ENCODE peak calls at places on chromosome 2, in four cellular contexts. E, D, P and V are unnamed samples.

GRCh38 chr2:58845011-58845410 is 603.9 kb upstream of the FANCL start:
- DNase-seq in P (no peak), D (no peak), E (no peak), V (no peak)

GRCh38 chr2:45651415-45652089 is at the start of gene PRKCE:
- DNase-seq in D (peak), P (no peak), E (peak), V (peak)

GRCh38 chr2:70043252-70043875 is 43.9 kb upstream of the PCBP1 start:
- DNase-seq in P (no peak), E (no peak), D (no peak), V (peak)

GRCh38 chr2:130957920-130958319 is 121.2 kb downstream of the ARHGEF4 start:
- DNase-seq in P (no peak), E (no peak), D (no peak), V (no peak)

GRCh38 chr2:234996467-234997270 is 44.9 kb downstream of the SH3BP4 start:
- DNase-seq in P (no peak), E (peak), D (no peak), V (no peak)

GRCh38 chr2:98504386-98505109 is 59.9 kb downstream of the INPP4A start:
- DNase-seq in E (no peak), P (no peak), D (no peak), V (no peak)

GRCh38 chr2:48530033-48530804 is at the start of gene STON1:
- DNase-seq in E (peak), D (peak), P (peak), V (peak)

GRCh38 chr2:221896505-221897151 is 324.5 kb upstream of the EPHA4 start:
- DNase-seq in D (no peak), P (no peak), E (no peak), V (no peak)

GRCh38 chr2:80190166-80190565 is 114.4 kb downstream of the LRRTM1 start:
- DNase-seq in D (no peak), E (no peak), P (no peak), V (no peak)

GRCh38 chr2:223846524-223846923 is 9.1 kb upstream of the AP1S3 start:
- DNase-seq in E (peak), D (no peak), P (no peak), V (no peak)

GRCh38 chr2:175807031-175807873 is 194.8 kb downstream of the LNPK start:
- DNase-seq in D (no peak), P (no peak), E (no peak), V (no peak)

GRCh38 chr2:192073878-192074277 is 120.9 kb downstream of the TMEFF2 start:
- DNase-seq in P (peak), E (no peak), D (no peak), V (no peak)

GRCh38 chr2:223460774-223461211 is 141.4 kb downstream of the SCG2 start:
- DNase-seq in P (no peak), E (peak), D (no peak), V (no peak)

GRCh38 chr2:199850718-199851498 is at the start of gene FTCDNL1:
- DNase-seq in E (peak), D (peak), P (peak), V (peak)
- TF ChIP-seq POLR2A in E (peak), D (no peak), P (peak), V (no peak)

DNA sequence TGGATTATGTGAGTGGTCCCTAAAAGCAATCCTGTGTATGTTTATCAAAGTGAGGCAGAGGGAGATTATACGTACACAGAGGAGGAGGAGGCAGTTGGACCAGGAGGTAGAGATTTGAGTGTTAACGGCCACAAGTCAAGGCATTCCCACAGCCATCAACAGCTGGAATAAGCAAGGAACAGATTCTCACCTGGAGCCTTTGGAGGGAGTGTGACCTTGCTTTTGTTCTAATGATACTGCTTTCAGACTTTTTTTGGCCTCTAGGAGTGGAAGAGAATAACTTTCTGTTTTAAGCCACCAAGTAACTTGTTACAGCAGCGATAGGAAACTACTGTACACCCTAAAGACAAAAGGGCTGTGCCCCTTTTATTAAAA is 18.1 kb downstream of the LCLAT1 start:
- DNase-seq in D (no peak), P (peak), E (no peak), V (no peak)
- H3K27ac ChIP-seq in D (no peak), P (peak), E (peak), V (no peak)

GRCh38 chr2:160269803-160270570 is 69.9 kb upstream of the ITGB6 start:
- DNase-seq in E (peak), D (peak), P (peak), V (peak)
- TF ChIP-seq POLR2A in E (no peak), D (no peak), P (no peak), V (no peak)

GRCh38 chr2:170336916-170337315 is 159.0 kb downstream of the MYO3B start:
- DNase-seq in D (no peak), P (no peak), E (no peak), V (no peak)

GRCh38 chr2:170341684-170342631 is 164.0 kb downstream of the MYO3B start:
- DNase-seq in E (no peak), D (no peak), P (no peak), V (no peak)

GRCh38 chr2:170339753-170340692 is 162.1 kb downstream of the MYO3B start:
- DNase-seq in E (no peak), D (no peak), P (peak), V (no peak)

GRCh38 chr2:170340693-170341068 is 162.7 kb downstream of the MYO3B start:
- DNase-seq in P (no peak), E (no peak), D (no peak), V (no peak)

GRCh38 chr2:170339324-170339723 is 161.4 kb downstream of the MYO3B start:
- DNase-seq in E (no peak), D (no peak), P (peak), V (no peak)
- H3K27ac ChIP-seq in E (no peak), D (no peak), P (no peak), V (no peak)